ENCODE peak calls at places on chromosomes 13 and 19, in eight cellular contexts. V, O, J, R, D, T, F and L are unnamed samples.

GRCh38 chr19:51342631-51343569 is 961 bp upstream of the VSIG10L start:
- DNase-seq in D (peak), O (no peak), J (no peak), V (no peak), T (no peak), R (no peak), F (no peak), L (peak)

GRCh38 chr13:95745752-95746151 is 68.8 kb downstream of the DNAJC3 start:
- DNase-seq in D (no peak), R (no peak), F (no peak), O (no peak), V (no peak), J (no peak), T (no peak), L (peak)

GRCh38 chr13:110412132-110412912 is 105.2 kb downstream of the COL4A2 start:
- DNase-seq in R (peak), D (peak), V (peak), T (peak), J (peak), O (no peak), F (peak), L (peak)

GRCh38 chr19:52600639-52601024 is 30.5 kb downstream of the ZNF701 start:
- DNase-seq in J (peak), T (peak), R (no peak), V (no peak), O (no peak), D (no peak), F (no peak), L (no peak)

GRCh38 chr13:109162248-109163051 is 533.0 kb downstream of the MYO16 start:
- DNase-seq in R (no peak), D (no peak), J (no peak), V (no peak), O (peak), T (peak), F (no peak), L (no peak)

GRCh38 chr19:9650345-9650744 is 24.6 kb downstream of the ZNF562 start:
- DNase-seq in F (no peak), V (no peak), J (no peak), T (no peak), R (no peak), D (no peak), O (no peak), L (no peak)

GRCh38 chr19:53865918-53866696 is 1.6 kb upstream of the MYADM start:
- DNase-seq in O (no peak), F (peak), R (no peak), T (no peak), V (peak), D (peak), J (no peak), L (peak)

GRCh38 chr19:51565583-51565982 is 5.5 kb upstream of the ZNF175 start:
- DNase-seq in V (no peak), O (no peak), F (no peak), D (no peak), J (no peak), R (no peak), T (no peak), L (no peak)

GRCh38 chr13:49908637-49909036 is 27.5 kb downstream of the SPRYD7 start:
- DNase-seq in V (no peak), J (no peak), D (peak), R (no peak), T (peak), F (no peak), O (no peak), L (peak)

GRCh38 chr13:93352616-93353015 is 126.0 kb downstream of the GPC6 start:
- DNase-seq in J (no peak), D (no peak), T (no peak), F (no peak), V (no peak), O (no peak), R (no peak), L (no peak)

GRCh38 chr19:29622191-29623070 is 16.3 kb downstream of the POP4 start:
- DNase-seq in T (no peak), R (no peak), V (peak), O (no peak), J (no peak), F (no peak), D (peak), L (no peak)

GRCh38 chr19:50030225-50030624 is 4.4 kb downstream of the ZNF473 start:
- DNase-seq in O (no peak), D (no peak), T (no peak), R (no peak), J (no peak), F (no peak), V (no peak), L (no peak)

GRCh38 chr19:42088471-42089190 is 12.7 kb downstream of the ZNF574 start:
- DNase-seq in J (no peak), O (no peak), T (no peak), D (no peak), R (no peak), F (no peak), V (peak), L (no peak)

GRCh38 chr13:43031881-43032280 is 8.5 kb downstream of the DNAJC15 start:
- DNase-seq in J (no peak), D (no peak), F (no peak), O (no peak), T (no peak), V (no peak), R (no peak), L (no peak)

GRCh38 chr13:46593403-46593802 is 40.4 kb downstream of the LRCH1 start:
- DNase-seq in F (no peak), D (no peak), V (no peak), T (peak), J (no peak), O (no peak), R (no peak), L (no peak)

GRCh38 chr13:113005076-113005865 is 36.3 kb downstream of the MCF2L start:
- DNase-seq in O (no peak), T (peak), F (no peak), V (no peak), J (no peak), D (no peak), R (no peak), L (no peak)

GRCh38 chr13:24071016-24071415 is 89.5 kb upstream of the SPATA13 start:
- DNase-seq in F (no peak), V (peak), J (no peak), D (peak), O (no peak), R (no peak), T (no peak), L (no peak)

GRCh38 chr19:4352701-4353121 is 9.3 kb downstream of the MPND start:
- DNase-seq in O (no peak), F (no peak), D (peak), T (peak), V (peak), J (peak), R (peak), L (no peak)

GRCh38 chr13:110506859-110507566 is 54.5 kb downstream of the RAB20 start:
- DNase-seq in R (no peak), J (peak), V (no peak), T (no peak), F (peak), O (no peak), D (no peak), L (no peak)

GRCh38 chr13:27578121-27579030 is 42.0 kb downstream of the LNX2 start:
- DNase-seq in T (no peak), D (peak), F (no peak), V (peak), R (no peak), J (no peak), O (no peak), L (no peak)

GRCh38 chr13:33610471-33611015 is 207.4 kb upstream of the RFC3 start:
- DNase-seq in F (peak), V (peak), T (no peak), R (peak), D (peak), O (no peak), J (no peak), L (peak)

GRCh38 chr13:51231456-51231855 is 9.3 kb downstream of the FAM124A start:
- DNase-seq in V (no peak), D (peak), O (no peak), R (no peak), T (no peak), F (no peak), J (no peak), L (no peak)

GRCh38 chr13:29523199-29523931 is 72.1 kb downstream of the SLC7A1 start:
- DNase-seq in O (no peak), J (no peak), T (no peak), F (peak), R (no peak), V (no peak), D (no peak), L (peak)

GRCh38 chr13:110618780-110619179 is 3.4 kb downstream of the NAXD start:
- DNase-seq in T (no peak), R (no peak), J (no peak), O (no peak), D (no peak), V (no peak), F (no peak), L (no peak)

GRCh38 chr19:8615813-8616596 is 5.5 kb upstream of the ADAMTS10 start:
- DNase-seq in R (no peak), T (peak), O (peak), F (peak), J (peak), D (peak), V (peak), L (peak)

GRCh38 chr19:29805026-29805925 is 6.5 kb upstream of the CCNE1 start:
- DNase-seq in R (no peak), D (no peak), O (no peak), F (no peak), T (no peak), V (peak), J (no peak), L (no peak)

GRCh38 chr19:40663712-40664692 is 26.4 kb downstream of the NUMBL start:
- DNase-seq in F (peak), V (no peak), T (no peak), D (no peak), O (no peak), J (no peak), R (no peak), L (no peak)

GRCh38 chr19:42325896-42326771 is 699 bp downstream of the MEGF8 start:
- DNase-seq in V (peak), F (peak), J (no peak), R (no peak), O (no peak), D (peak), T (peak), L (no peak)

GRCh38 chr13:109196896-109197295 is 567.5 kb downstream of the MYO16 start:
- DNase-seq in F (no peak), R (no peak), O (no peak), J (no peak), T (no peak), D (peak), V (no peak), L (no peak)

GRCh38 chr13:92967923-92968322 is 258.7 kb upstream of the GPC6 start:
- DNase-seq in V (peak), O (no peak), J (no peak), T (no peak), R (no peak), F (no peak), D (peak), L (peak)

GRCh38 chr19:10899171-10899653 is 27.9 kb downstream of the CARM1 start:
- DNase-seq in J (no peak), R (peak), T (no peak), V (no peak), F (peak), O (no peak), D (no peak), L (peak)

GRCh38 chr19:2385053-2385721 is 25.1 kb downstream of the TMPRSS9 start:
- DNase-seq in O (no peak), J (peak), T (peak), D (peak), F (no peak), R (peak), V (peak), L (no peak)

GRCh38 chr19:14432817-14433453 is at the start of gene PKN1:
- DNase-seq in V (no peak), R (peak), F (peak), J (peak), D (peak), O (peak), T (peak), L (peak)

GRCh38 chr19:19171821-19172532 is 1.9 kb upstream of the MEF2B start:
- DNase-seq in V (peak), D (no peak), R (no peak), J (no peak), F (no peak), T (peak), O (no peak), L (no peak)

GRCh38 chr13:99949657-99950413 is 21.7 kb downstream of the ZIC5 start:
- DNase-seq in T (no peak), D (peak), F (no peak), O (no peak), J (no peak), V (no peak), R (no peak), L (peak)

GRCh38 chr19:47581605-47582319 is 8.8 kb upstream of the ZNF541 start:
- DNase-seq in O (no peak), V (no peak), D (no peak), J (no peak), R (no peak), F (no peak), T (no peak), L (no peak)

GRCh38 chr13:30744056-30744684 is 8.8 kb downstream of the ALOX5AP start:
- DNase-seq in J (no peak), T (peak), R (no peak), O (peak), V (peak), F (no peak), D (no peak), L (no peak)